ENCODE peak calls at places on chromosomes 6 and 20, in five cellular contexts. One of them, this sample, is unnamed. For H3K27me3, the result is how much of the 10 kb centered on the place peaks cover.

GRCh38 chr20:20210943-20211273 is 157.0 kb upstream of the INSM1 start:
- DNase-seq in tibial nerve: no peak
- DNase-seq in IMR-90: no peak
- DNase-seq in aorta: no peak
- DNase-seq in HL-60: no peak
- DNase-seq in this sample: no peak

GRCh38 chr6:76810286-76810685 is 653.0 kb downstream of the HTR1B start:
- DNase-seq in tibial nerve: no peak
- DNase-seq in IMR-90: no peak
- DNase-seq in aorta: no peak
- DNase-seq in HL-60: no peak
- DNase-seq in this sample: no peak

GRCh38 chr6:133034509-133035206 is 206.5 kb upstream of the EYA4 start:
- DNase-seq in tibial nerve: no peak
- DNase-seq in IMR-90: no peak
- DNase-seq in aorta: no peak
- DNase-seq in HL-60: no peak
- DNase-seq in this sample: no peak

GRCh38 chr6:3227363-3228045 is at the start of gene TUBB2B:
- DNase-seq in tibial nerve: no peak
- DNase-seq in IMR-90: peak
- DNase-seq in aorta: peak
- DNase-seq in HL-60: no peak
- DNase-seq in this sample: no peak

GRCh38 chr6:111482236-111482958 is 621 bp downstream of the REV3L start:
- DNase-seq in tibial nerve: peak
- DNase-seq in IMR-90: peak
- DNase-seq in aorta: peak
- DNase-seq in HL-60: peak
- DNase-seq in this sample: no peak

GRCh38 chr6:125154184-125155135 is 887 bp downstream of the TPD52L1 start:
- DNase-seq in tibial nerve: peak
- DNase-seq in IMR-90: no peak
- DNase-seq in aorta: peak
- DNase-seq in HL-60: no peak
- DNase-seq in this sample: no peak

GRCh38 chr6:89081423-89082322 is 1.1 kb downstream of the PNRC1 start:
- DNase-seq in tibial nerve: peak
- DNase-seq in IMR-90: peak
- DNase-seq in aorta: peak
- DNase-seq in HL-60: peak
- DNase-seq in this sample: peak

GRCh38 chr6:127547215-127547614 is 28.1 kb upstream of the MTCL3 start:
- DNase-seq in tibial nerve: no peak
- DNase-seq in IMR-90: no peak
- DNase-seq in aorta: no peak
- DNase-seq in HL-60: no peak
- DNase-seq in this sample: no peak

GRCh38 chr6:122623279-122623678 is 13.1 kb downstream of the PKIB start:
- DNase-seq in tibial nerve: no peak
- DNase-seq in IMR-90: no peak
- DNase-seq in aorta: no peak
- DNase-seq in HL-60: no peak
- DNase-seq in this sample: no peak

GRCh38 chr6:20367716-20368485 is 33.8 kb upstream of the E2F3 start:
- DNase-seq in tibial nerve: no peak
- DNase-seq in IMR-90: peak
- DNase-seq in aorta: no peak
- DNase-seq in HL-60: no peak
- DNase-seq in this sample: no peak

GRCh38 chr6:31952140-31952805 is 6.4 kb downstream of the CFB start:
- DNase-seq in tibial nerve: peak
- DNase-seq in IMR-90: peak
- DNase-seq in aorta: peak
- DNase-seq in HL-60: peak
- DNase-seq in this sample: no peak

GRCh38 chr20:13183005-13183404 is 38.1 kb upstream of the ISM1 start:
- DNase-seq in tibial nerve: no peak
- DNase-seq in IMR-90: no peak
- DNase-seq in aorta: no peak
- DNase-seq in HL-60: no peak
- DNase-seq in this sample: no peak

GRCh38 chr20:6490849-6491248 is 276.6 kb upstream of the BMP2 start:
- DNase-seq in tibial nerve: no peak
- DNase-seq in IMR-90: no peak
- DNase-seq in aorta: no peak
- DNase-seq in HL-60: no peak
- DNase-seq in this sample: no peak

GRCh38 chr6:147166360-147166944 is 37.8 kb upstream of the STXBP5 start:
- DNase-seq in tibial nerve: no peak
- DNase-seq in IMR-90: peak
- DNase-seq in aorta: no peak
- DNase-seq in HL-60: no peak
- DNase-seq in this sample: no peak

GRCh38 chr6:72770959-72771358 is 149.1 kb downstream of the KCNQ5 start:
- DNase-seq in tibial nerve: no peak
- DNase-seq in IMR-90: no peak
- DNase-seq in aorta: no peak
- DNase-seq in HL-60: no peak
- DNase-seq in this sample: no peak

GRCh38 chr20:31704225-31705119 is 18.2 kb downstream of the BCL2L1 start:
- DNase-seq in tibial nerve: no peak
- DNase-seq in IMR-90: peak
- DNase-seq in aorta: no peak
- DNase-seq in HL-60: no peak
- DNase-seq in this sample: no peak

GRCh38 chr20:49029203-49029602 is 16.9 kb upstream of the CSE1L start:
- DNase-seq in tibial nerve: no peak
- DNase-seq in IMR-90: peak
- DNase-seq in aorta: no peak
- DNase-seq in HL-60: no peak
- DNase-seq in this sample: no peak

GRCh38 chr6:16486661-16487060 is 248.3 kb downstream of the GMPR start:
- DNase-seq in tibial nerve: no peak
- DNase-seq in IMR-90: no peak
- DNase-seq in aorta: no peak
- DNase-seq in HL-60: no peak
- DNase-seq in this sample: no peak

GRCh38 chr6:142165227-142165626 is 18.2 kb downstream of the VTA1 start:
- DNase-seq in tibial nerve: no peak
- DNase-seq in IMR-90: no peak
- DNase-seq in aorta: no peak
- DNase-seq in HL-60: no peak
- DNase-seq in this sample: no peak

GRCh38 chr6:163457637-163458561 is 43.4 kb downstream of the QKI start:
- DNase-seq in tibial nerve: peak
- DNase-seq in IMR-90: peak
- DNase-seq in aorta: no peak
- DNase-seq in HL-60: peak
- DNase-seq in this sample: no peak

GRCh38 chr6:127790571-127790970 is 110.3 kb downstream of the THEMIS start:
- DNase-seq in tibial nerve: no peak
- DNase-seq in IMR-90: no peak
- DNase-seq in aorta: no peak
- DNase-seq in HL-60: no peak
- DNase-seq in this sample: no peak

GRCh38 chr6:115947964-115948541 is 112.6 kb downstream of the FRK start:
- DNase-seq in tibial nerve: no peak
- DNase-seq in IMR-90: no peak
- DNase-seq in aorta: no peak
- DNase-seq in HL-60: no peak
- DNase-seq in this sample: no peak

GRCh38 chr20:20259534-20259933 is 108.4 kb upstream of the INSM1 start:
- DNase-seq in tibial nerve: no peak
- DNase-seq in IMR-90: no peak
- DNase-seq in aorta: no peak
- DNase-seq in HL-60: peak
- DNase-seq in this sample: no peak

GRCh38 chr6:112298816-112299281 is 44.5 kb upstream of the LAMA4 start:
- DNase-seq in tibial nerve: no peak
- DNase-seq in IMR-90: peak
- DNase-seq in aorta: no peak
- DNase-seq in HL-60: no peak
- DNase-seq in this sample: no peak

GRCh38 chr6:13814938-13815575 is 700 bp upstream of the MCUR1 start:
- DNase-seq in tibial nerve: no peak
- DNase-seq in IMR-90: no peak
- DNase-seq in aorta: no peak
- DNase-seq in HL-60: peak
- DNase-seq in this sample: no peak

GRCh38 chr6:144315226-144315980 is 30.3 kb downstream of the UTRN start:
- DNase-seq in tibial nerve: no peak
- DNase-seq in IMR-90: no peak
- DNase-seq in aorta: no peak
- DNase-seq in HL-60: no peak
- DNase-seq in this sample: no peak

GRCh38 chr6:10407674-10408054 is 7.2 kb downstream of the TFAP2A start:
- DNase-seq in tibial nerve: no peak
- DNase-seq in IMR-90: no peak
- DNase-seq in aorta: no peak
- DNase-seq in HL-60: no peak
- DNase-seq in this sample: no peak

GRCh38 chr6:39688494-39688893 is 36.7 kb downstream of the KIF6 start:
- DNase-seq in tibial nerve: peak
- DNase-seq in IMR-90: peak
- DNase-seq in aorta: no peak
- DNase-seq in HL-60: peak
- DNase-seq in this sample: no peak

GRCh38 chr6:33896391-33897192 is 92.8 kb upstream of the MLN start:
- DNase-seq in tibial nerve: no peak
- DNase-seq in IMR-90: peak
- DNase-seq in aorta: no peak
- DNase-seq in HL-60: no peak
- DNase-seq in this sample: no peak

GRCh38 chr6:72619883-72620696 is 1.8 kb upstream of the KCNQ5 start:
- DNase-seq in tibial nerve: no peak
- DNase-seq in IMR-90: peak
- DNase-seq in aorta: peak
- DNase-seq in HL-60: peak
- DNase-seq in this sample: no peak

DNA sequence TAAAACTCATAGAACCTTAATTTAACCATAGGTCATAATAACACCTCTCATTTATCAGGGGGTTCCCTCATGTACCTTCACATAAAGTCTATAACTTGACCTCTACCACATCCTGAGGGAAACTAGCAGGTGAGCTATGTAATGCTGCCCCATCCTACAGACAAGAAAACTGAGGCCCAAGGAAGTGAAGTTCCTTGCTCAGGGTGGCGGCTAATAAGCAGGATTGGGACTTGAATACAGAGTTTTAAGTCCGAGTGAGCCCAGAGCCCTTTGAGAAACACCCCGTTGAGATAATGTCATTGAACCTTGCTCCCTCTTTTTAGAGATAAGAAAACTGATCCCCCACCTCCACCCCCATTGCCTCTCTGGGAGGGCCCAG is 489 bp downstream of the BNIP5 start:
- DNase-seq in tibial nerve: no peak
- DNase-seq in IMR-90: no peak
- DNase-seq in aorta: no peak
- DNase-seq in HL-60: no peak
- DNase-seq in this sample: no peak
- H3K27me3 ChIP-seq in tibial nerve: under half
- H3K27me3 ChIP-seq in IMR-90: half or more
- H3K27me3 ChIP-seq in aorta: under half
- H3K27me3 ChIP-seq in HL-60: under half
- H3K27me3 ChIP-seq in this sample: under half

DNA sequence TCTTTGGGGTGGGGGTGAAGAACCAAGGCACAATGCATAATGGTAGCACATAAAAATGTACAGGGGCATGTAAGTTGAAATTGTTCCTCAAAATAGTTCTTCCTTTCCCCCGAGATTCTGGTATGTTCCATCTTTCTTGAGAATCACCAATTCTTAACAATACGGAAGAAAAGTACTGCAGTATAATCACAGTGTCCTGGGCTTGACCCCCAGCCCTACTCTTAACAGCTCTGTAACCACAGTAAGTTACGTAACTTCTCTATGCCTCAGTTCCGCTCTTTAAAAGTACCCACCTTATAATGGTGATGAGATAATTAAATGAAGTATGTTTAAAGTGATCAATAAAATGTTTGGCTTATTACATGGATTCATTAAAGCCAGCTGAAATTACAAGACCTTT is 104.5 kb downstream of the SMLR1 start:
- DNase-seq in tibial nerve: no peak
- DNase-seq in IMR-90: no peak
- DNase-seq in aorta: no peak
- DNase-seq in HL-60: peak
- DNase-seq in this sample: no peak
- H3K27me3 ChIP-seq in tibial nerve: under half
- H3K27me3 ChIP-seq in IMR-90: under half
- H3K27me3 ChIP-seq in aorta: under half
- H3K27me3 ChIP-seq in HL-60: under half
- H3K27me3 ChIP-seq in this sample: under half

DNA sequence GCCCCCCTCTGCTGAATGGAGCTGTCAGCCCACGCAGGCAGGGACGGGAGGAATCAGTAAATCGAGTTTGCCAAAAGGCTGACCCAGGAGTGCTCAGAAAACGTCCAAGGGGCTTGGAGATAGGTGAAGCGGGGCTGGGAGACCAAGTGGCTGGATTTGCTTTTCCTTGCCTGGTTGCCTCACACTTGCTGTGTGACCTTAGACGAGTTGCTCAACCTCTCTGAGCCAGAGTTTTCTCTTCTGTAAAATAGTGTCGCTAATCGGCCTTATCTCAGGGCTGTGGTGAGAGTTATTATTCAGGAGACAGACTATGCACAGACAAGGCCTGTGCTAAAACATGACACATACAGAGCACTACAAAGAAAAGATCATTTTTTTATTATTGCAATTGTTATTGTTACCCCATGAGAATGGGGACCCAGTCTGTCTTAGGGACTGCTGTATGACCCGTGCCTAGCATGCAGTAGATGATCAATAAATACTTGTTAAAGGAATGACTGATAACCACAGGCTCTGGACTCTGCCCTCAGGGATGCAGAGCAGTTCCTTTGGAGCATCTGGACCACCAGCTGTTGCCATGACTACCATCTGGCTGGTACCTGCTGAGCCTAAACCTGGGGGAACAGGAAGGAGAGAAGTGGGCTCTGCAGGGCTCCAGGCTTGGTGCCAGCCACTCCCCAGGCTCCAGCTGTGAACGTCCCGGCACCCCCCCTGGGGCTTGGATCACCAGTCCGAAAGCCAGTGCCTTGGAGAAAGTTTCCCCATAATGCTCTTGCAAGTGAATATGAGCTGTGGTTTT is 901 bp downstream of the KCNK15 start:
- DNase-seq in tibial nerve: no peak
- DNase-seq in IMR-90: no peak
- DNase-seq in aorta: no peak
- DNase-seq in HL-60: no peak
- DNase-seq in this sample: no peak
- H3K27me3 ChIP-seq in tibial nerve: under half
- H3K27me3 ChIP-seq in IMR-90: half or more
- H3K27me3 ChIP-seq in aorta: under half
- H3K27me3 ChIP-seq in HL-60: under half
- H3K27me3 ChIP-seq in this sample: under half

DNA sequence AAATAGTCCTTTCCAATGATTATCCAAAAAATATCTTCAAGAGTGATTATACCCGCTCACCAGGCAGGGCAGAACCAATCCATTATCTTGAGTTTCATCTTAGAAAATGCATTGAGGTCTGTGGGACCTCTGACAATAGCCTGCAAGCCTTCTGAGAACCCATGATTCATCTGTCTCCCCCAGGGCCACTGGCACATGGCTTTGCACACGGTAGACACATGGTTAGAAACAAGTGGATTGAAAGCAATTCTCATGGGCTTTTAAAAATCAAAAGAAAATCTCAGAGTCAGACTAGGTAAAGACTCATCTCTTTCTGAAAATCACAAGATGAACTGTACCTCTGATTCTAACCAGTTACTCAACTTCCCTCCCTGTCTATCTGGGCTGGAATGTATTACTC is 15.5 kb downstream of the GNAS-AS1 start:
- DNase-seq in tibial nerve: no peak
- DNase-seq in IMR-90: no peak
- DNase-seq in aorta: no peak
- DNase-seq in HL-60: no peak
- DNase-seq in this sample: no peak
- H3K27me3 ChIP-seq in tibial nerve: under half
- H3K27me3 ChIP-seq in IMR-90: under half
- H3K27me3 ChIP-seq in aorta: under half
- H3K27me3 ChIP-seq in HL-60: under half
- H3K27me3 ChIP-seq in this sample: under half

This sample was measured in esophagus muscularis mucosa.